ENCODE peak calls at places on chromosomes 3 and 15, in four cellular contexts. F, L, G and N are unnamed samples.

GRCh38 chr3:135103913-135104312 is 308.9 kb downstream of the EPHB1 start:
- DNase-seq in F (no peak), L (no peak), G (no peak), N (no peak)

GRCh38 chr3:17852217-17852616 is 109.8 kb upstream of the TBC1D5 start:
- DNase-seq in F (no peak), L (no peak), G (no peak), N (no peak)

GRCh38 chr15:70415330-70415884 is 317.7 kb upstream of the TLE3 start:
- DNase-seq in F (no peak), L (no peak), G (no peak), N (no peak)

GRCh38 chr15:101489236-101489632 is 273 bp downstream of the PCSK6 start:
- DNase-seq in F (peak; percentile 38), L (peak; percentile 16), G (peak; percentile 14), N (no peak)

GRCh38 chr3:127035672-127036071 is 52.8 kb downstream of the PLXNA1 start:
- DNase-seq in F (no peak), L (no peak), G (peak; percentile 92), N (peak; percentile 47)

GRCh38 chr3:46926871-46927717 is 49.5 kb downstream of the CCDC12 start:
- DNase-seq in F (no peak), L (no peak), G (no peak), N (no peak)

GRCh38 chr3:15063656-15064286 is 1.3 kb downstream of the MRPS25 start:
- DNase-seq in F (no peak), L (no peak), G (no peak), N (no peak)

GRCh38 chr15:39598186-39598850 is 17.4 kb downstream of the THBS1 start:
- DNase-seq in F (no peak), L (no peak), G (peak; percentile 75), N (no peak)

GRCh38 chr15:83644453-83644852 is 9.5 kb upstream of the ADAMTSL3 start:
- DNase-seq in F (no peak), L (no peak), G (no peak), N (no peak)

GRCh38 chr3:18649666-18650363 is 224.7 kb upstream of the SATB1 start:
- DNase-seq in F (no peak), L (no peak), G (no peak), N (no peak)

GRCh38 chr3:64686446-64686908 is 1.3 kb downstream of the ADAMTS9 start:
- DNase-seq in F (no peak), L (no peak), G (no peak), N (no peak)